ENCODE peak calls at places on chromosomes 6 and 20, in nine cellular contexts. J is heart left ventricle, A is right lobe of liver, P is astrocyte, L is trophoblast cell, X is OCI-LY7, R is Peyer's patch, V is psoas muscle, O is HAP-1. H is an unnamed sample.
A peak's percentile ranks its signal among the peaks of the same experiment; 100 is the strongest.

GRCh38 chr6:168412456-168412855 is 28.5 kb upstream of the SMOC2 start:
- DNase-seq in J (no peak), A (no peak), P (no peak), L (no peak), X (no peak), R (no peak), V (no peak), O (no peak), H (no peak)

GRCh38 chr6:132797975-132798819 is at the start of gene SLC18B1:
- DNase-seq in J (peak; percentile 72), A (peak; percentile 75), P (no peak), L (peak; percentile 61), X (peak; percentile 54), R (peak; percentile 76), V (peak; percentile 79), O (peak; percentile 72), H (no peak)

GRCh38 chr6:5205877-5206840 is 54.6 kb downstream of the LYRM4 start:
- DNase-seq in J (peak; percentile 74), A (peak; percentile 72), P (peak; percentile 42), L (peak; percentile 61), X (no peak), R (no peak), V (peak; percentile 67), O (peak; percentile 44), H (peak; percentile 70)

GRCh38 chr6:33974471-33974870 is 170.7 kb upstream of the MLN start:
- DNase-seq in J (no peak), A (no peak), P (no peak), L (no peak), X (no peak), R (peak; percentile 13), V (no peak), O (no peak), H (no peak)

GRCh38 chr20:14214046-14214445 is 123.4 kb downstream of the FLRT3 start:
- DNase-seq in J (no peak), A (no peak), P (no peak), L (no peak), X (no peak), R (no peak), V (no peak), O (no peak), H (no peak)

GRCh38 chr6:57257911-57258541 is 35.9 kb upstream of the RAB23 start:
- DNase-seq in J (no peak), A (no peak), P (peak; percentile 78), L (peak; percentile 18), X (no peak), R (no peak), V (no peak), O (no peak), H (no peak)

GRCh38 chr6:1065986-1066385 is 245.9 kb upstream of the FOXQ1 start:
- DNase-seq in J (no peak), A (no peak), P (no peak), L (peak; percentile 27), X (no peak), R (no peak), V (no peak), O (no peak), H (no peak)

GRCh38 chr6:165850434-165851019 is 187.5 kb upstream of the PDE10A start:
- DNase-seq in J (peak; percentile 78), A (peak; percentile 76), P (peak; percentile 10), L (peak; percentile 88), X (peak; percentile 52), R (peak; percentile 83), V (peak; percentile 79), O (peak; percentile 82), H (no peak)

GRCh38 chr6:161162722-161163121 is 111.1 kb downstream of the AGPAT4 start:
- DNase-seq in J (no peak), A (peak; percentile 93), P (no peak), L (no peak), X (no peak), R (no peak), V (no peak), O (no peak), H (no peak)
- H3K36me3 ChIP-seq in J (peaks cover 27% of the 10 kb centered on the region), A (no peaks in the 10 kb centered on the region), P (peaks cover 11% of the 10 kb centered on the region), L (peaks cover 37% of the 10 kb centered on the region), X (no peaks in the 10 kb centered on the region), R (no peaks in the 10 kb centered on the region), V (no peaks in the 10 kb centered on the region), O (peaks cover 4% of the 10 kb centered on the region), H (peaks cover 4% of the 10 kb centered on the region)

DNA sequence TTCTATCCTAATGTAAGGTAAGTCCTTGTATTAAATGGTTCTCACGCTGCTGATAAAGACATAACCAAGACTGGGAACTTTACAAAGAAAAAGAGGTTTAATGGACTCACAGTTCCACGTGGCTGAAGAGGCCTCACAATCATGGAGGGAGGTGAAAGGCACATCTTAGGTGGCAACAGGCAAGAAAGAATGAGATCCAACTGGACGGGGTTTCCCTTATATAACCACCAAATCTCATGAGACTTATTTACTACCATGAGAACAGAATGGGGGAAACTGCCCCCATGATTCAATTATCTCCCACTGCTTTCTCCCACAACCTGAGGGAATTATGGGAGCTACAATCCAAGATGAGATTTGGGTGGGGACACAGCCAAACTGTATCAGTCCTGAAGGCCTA is 136.6 kb downstream of the HTR1B start:
- DNase-seq in J (no peak), A (no peak), P (no peak), L (no peak), X (no peak), R (no peak), V (no peak), O (no peak), H (no peak)
- H3K4me3 ChIP-seq in J (no peak overlapping the region), A (no peak overlapping the region), P (no peak overlapping the region), L (no peak overlapping the region), X (no peak overlapping the region), R (no peak overlapping the region), V (no peak overlapping the region), O (no peak overlapping the region), H (no peak overlapping the region)

GRCh38 chr20:1734269-1734858 is 76.8 kb upstream of the SIRPG start:
- DNase-seq in J (no peak), A (no peak), P (no peak), L (peak; percentile 7), X (no peak), R (no peak), V (no peak), O (no peak), H (no peak)

GRCh38 chr20:1737134-1737533 is 79.6 kb upstream of the SIRPG start:
- DNase-seq in J (no peak), A (no peak), P (no peak), L (no peak), X (no peak), R (no peak), V (no peak), O (no peak), H (no peak)

GRCh38 chr20:1741309-1742048 is 83.9 kb upstream of the SIRPG start:
- DNase-seq in J (no peak), A (no peak), P (no peak), L (no peak), X (no peak), R (no peak), V (no peak), O (no peak), H (no peak)

DNA sequence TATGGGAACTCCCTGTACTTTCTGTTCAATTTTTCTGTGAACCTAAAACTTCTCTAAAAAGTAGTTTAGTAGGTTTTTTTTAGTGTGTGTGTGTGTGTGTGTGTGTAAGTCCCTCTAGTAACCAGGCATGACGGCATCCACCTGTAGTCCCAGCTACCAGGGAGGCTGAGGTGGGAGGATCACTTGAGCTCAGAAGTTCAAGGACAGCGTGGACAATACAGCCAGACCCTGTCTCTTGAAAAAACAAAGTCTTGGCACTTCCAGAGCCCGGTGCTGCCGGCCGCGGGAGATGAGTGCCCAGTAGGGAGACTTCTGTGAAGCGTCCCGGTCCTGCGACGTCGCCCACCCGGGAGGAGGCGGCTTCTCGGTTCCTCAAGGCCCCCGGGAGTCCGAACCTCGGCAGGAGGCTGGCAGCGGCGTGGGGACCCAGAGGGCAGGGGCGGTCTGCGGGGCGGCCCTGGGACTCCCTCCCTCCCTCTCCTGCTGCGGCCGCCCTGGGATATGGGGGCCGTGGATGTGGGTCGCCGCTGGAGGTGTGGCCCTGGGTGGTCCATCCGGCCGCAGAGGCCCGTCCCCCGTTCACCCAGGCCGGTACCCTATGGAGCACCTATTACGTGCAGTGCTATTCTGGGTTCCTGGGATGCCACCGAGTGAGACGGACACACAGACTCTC is 78.0 kb upstream of the SIRPG start:
- DNase-seq in J (no peak), A (no peak), P (no peak), L (no peak), X (no peak), R (no peak), V (no peak), O (no peak), H (no peak)
- H3K36me3 ChIP-seq in J (no peaks in the 10 kb centered on the region), A (no peaks in the 10 kb centered on the region), P (no peaks in the 10 kb centered on the region), L (no peaks in the 10 kb centered on the region), X (no peaks in the 10 kb centered on the region), R (no peaks in the 10 kb centered on the region), V (no peaks in the 10 kb centered on the region), O (no peaks in the 10 kb centered on the region), H (no peaks in the 10 kb centered on the region)

GRCh38 chr20:63522091-63522868 is 1.7 kb downstream of the PPDPF start:
- DNase-seq in J (peak; percentile 25), A (peak; percentile 48), P (no peak), L (no peak), X (no peak), R (no peak), V (peak; percentile 53), O (no peak), H (no peak)
- H3K4me3 ChIP-seq in J (no peak overlapping the region), A (no peak overlapping the region), P (peak overlapping the region; percentile 92), L (peak overlapping the region; percentile 34), X (no peak overlapping the region), R (peak overlapping the region; percentile 98), V (no peak overlapping the region), O (peak overlapping the region; percentile 11), H (no peak overlapping the region)

GRCh38 chr6:28393912-28394662 is 5.5 kb downstream of the ZSCAN12 start:
- DNase-seq in J (no peak), A (no peak), P (no peak), L (peak; percentile 56), X (no peak), R (no peak), V (no peak), O (no peak), H (no peak)

GRCh38 chr6:28395918-28396317 is 3.6 kb downstream of the ZSCAN12 start:
- DNase-seq in J (no peak), A (no peak), P (no peak), L (no peak), X (no peak), R (no peak), V (no peak), O (no peak), H (no peak)

DNA sequence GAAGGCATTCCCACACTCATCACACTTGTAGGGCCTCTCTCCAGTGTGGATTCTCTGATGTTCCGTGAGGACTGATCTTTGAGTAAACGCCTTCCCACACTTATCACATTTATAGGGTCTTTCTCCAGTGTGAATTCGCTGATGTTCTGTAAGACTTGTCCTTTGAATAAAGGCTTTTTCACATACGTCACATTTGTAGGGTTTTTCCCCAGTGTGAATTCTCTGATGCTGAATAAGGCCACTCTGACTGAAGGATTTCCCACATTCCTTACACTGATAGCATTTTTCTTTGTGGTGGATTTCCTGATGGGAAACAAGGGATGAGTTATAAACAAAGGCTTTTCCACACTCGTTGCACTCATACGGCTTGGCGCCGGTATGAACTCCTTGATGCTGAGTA is 8.9 kb downstream of the ZSCAN12 start:
- DNase-seq in J (no peak), A (no peak), P (no peak), L (peak; percentile 41), X (no peak), R (no peak), V (no peak), O (no peak), H (no peak)
- H3K36me3 ChIP-seq in J (peaks cover 84% of the 10 kb centered on the region), A (peaks cover 12% of the 10 kb centered on the region), P (peaks cover 37% of the 10 kb centered on the region), L (peaks cover 30% of the 10 kb centered on the region), X (peaks cover 99% of the 10 kb centered on the region), R (no peaks in the 10 kb centered on the region), V (peaks cover 19% of the 10 kb centered on the region), O (no peaks in the 10 kb centered on the region), H (no peaks in the 10 kb centered on the region)

H was measured in SK-N-MC.